ENCODE peak calls at places on chromosomes 6 and 20, in seven cellular contexts. N is H1; Q is cardiac muscle cell; X is tibial nerve; R is CD4-positive, alpha-beta memory T cell; L is stomach; Y is ovary. C is an unnamed sample.

GRCh38 chr20:5621305-5621704 is 128.9 kb upstream of the SHLD1 start:
- DNase-seq in X (no peak), L (peak), Q (no peak), R (no peak), Y (no peak), N (no peak), C (no peak)

GRCh38 chr6:91864911-91865310 is 1278.0 kb upstream of the MAP3K7 start:
- DNase-seq in X (no peak), L (no peak), N (no peak), R (no peak), Y (no peak), Q (no peak), C (no peak)

GRCh38 chr20:62893700-62894099 is 32.1 kb upstream of the TCFL5 start:
- DNase-seq in Q (no peak), L (no peak), R (no peak), Y (no peak), X (no peak), N (no peak), C (no peak)

GRCh38 chr6:109478222-109478805 is 4.7 kb downstream of the ZBTB24 start:
- DNase-seq in Q (no peak), Y (no peak), N (no peak), L (no peak), R (no peak), X (no peak), C (no peak)

GRCh38 chr6:136791296-136792065 is 796 bp downstream of the MAP3K5 start:
- DNase-seq in R (peak), N (no peak), Q (peak), X (peak), L (peak), Y (peak), C (peak)

GRCh38 chr6:80540700-80541099 is 434.2 kb downstream of the BCKDHB start:
- DNase-seq in Q (no peak), R (no peak), N (no peak), L (no peak), X (no peak), Y (no peak), C (no peak)

GRCh38 chr6:14354919-14355572 is 237.5 kb downstream of the CD83 start:
- DNase-seq in Q (no peak), Y (peak), X (peak), L (peak), N (no peak), R (no peak), C (no peak)

GRCh38 chr6:123338394-123338793 is 298.4 kb downstream of the TRDN start:
- DNase-seq in Y (no peak), X (no peak), N (no peak), Q (no peak), R (peak), L (no peak), C (no peak)

GRCh38 chr6:155782320-155782730 is 326.7 kb upstream of the NOX3 start:
- DNase-seq in N (no peak), Y (no peak), R (no peak), L (peak), X (no peak), Q (no peak), C (no peak)

GRCh38 chr6:34476462-34476861 is 10.6 kb downstream of the PACSIN1 start:
- DNase-seq in Y (no peak), N (no peak), Q (no peak), L (no peak), X (no peak), R (no peak), C (no peak)

GRCh38 chr20:50267866-50268219 is 77.2 kb downstream of the CEBPB start:
- DNase-seq in N (no peak), L (no peak), X (no peak), R (no peak), Q (no peak), Y (no peak), C (no peak)
- H3K27ac ChIP-seq in N (no peak), L (peak), X (peak), R (no peak), Q (no peak), Y (no peak), C (no peak)

GRCh38 chr20:33815671-33816070 is 4.5 kb downstream of the CHMP4B start:
- DNase-seq in Q (no peak), N (no peak), X (no peak), Y (no peak), L (no peak), R (no peak), C (no peak)
- H3K27ac ChIP-seq in Q (no peak), N (no peak), X (no peak), Y (no peak), L (no peak), R (no peak), C (no peak)

DNA sequence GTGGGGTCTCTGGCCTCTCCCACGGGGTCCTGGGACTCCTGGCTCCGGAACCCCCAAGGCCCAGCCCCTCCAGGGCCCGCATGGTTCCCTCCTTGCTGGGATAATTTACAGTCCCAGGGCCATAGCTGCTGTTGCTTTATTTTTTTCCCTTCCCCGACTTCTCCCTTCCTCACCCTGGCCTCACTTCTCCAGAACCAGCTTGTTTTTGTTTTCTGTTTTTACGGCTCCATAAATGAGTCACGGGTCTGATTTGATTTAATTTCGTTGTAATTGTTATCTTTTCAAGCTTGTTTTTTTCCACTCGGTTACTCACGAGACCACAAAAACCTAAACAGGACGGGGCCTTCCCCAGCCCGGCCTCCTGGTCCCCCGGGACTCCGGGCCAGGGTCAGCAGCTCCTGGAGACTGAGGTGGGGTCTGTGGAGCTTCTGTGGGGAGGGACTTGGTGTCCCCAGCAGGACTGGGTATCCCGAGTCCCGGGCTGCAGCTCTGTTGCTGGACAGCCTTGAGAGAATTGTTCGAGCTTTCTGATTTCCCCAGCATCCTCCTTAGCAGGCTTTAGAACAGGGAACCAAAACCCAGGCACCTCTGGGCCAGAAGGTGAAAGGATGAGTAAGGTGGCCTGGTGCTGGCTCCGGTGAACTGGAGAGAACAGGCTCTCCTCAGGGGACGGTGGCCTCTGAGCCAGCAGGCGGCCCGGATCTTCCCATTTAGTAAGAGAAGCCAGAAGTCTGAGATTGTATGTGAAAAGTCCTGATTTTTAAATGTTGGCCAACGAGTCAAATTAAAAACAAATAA is 94.9 kb downstream of the CEBPB start:
- DNase-seq in X (no peak), N (no peak), R (no peak), Q (no peak), L (no peak), Y (peak), C (no peak)
- H3K27ac ChIP-seq in X (peak), N (no peak), R (no peak), Q (no peak), L (peak), Y (peak), C (no peak)

GRCh38 chr6:47162231-47162630 is 120.1 kb upstream of the ADGRF1 start:
- DNase-seq in R (no peak), Y (no peak), Q (no peak), X (no peak), L (no peak), N (no peak), C (no peak)
- H3K27ac ChIP-seq in R (no peak), Y (no peak), Q (no peak), X (no peak), L (no peak), N (no peak), C (no peak)

GRCh38 chr20:58294497-58295455 is 14.7 kb upstream of the RAB22A start:
- DNase-seq in X (no peak), Q (peak), R (no peak), L (no peak), Y (no peak), N (no peak), C (no peak)
- H3K27ac ChIP-seq in X (no peak), Q (peak), R (no peak), L (no peak), Y (no peak), N (no peak), C (no peak)

DNA sequence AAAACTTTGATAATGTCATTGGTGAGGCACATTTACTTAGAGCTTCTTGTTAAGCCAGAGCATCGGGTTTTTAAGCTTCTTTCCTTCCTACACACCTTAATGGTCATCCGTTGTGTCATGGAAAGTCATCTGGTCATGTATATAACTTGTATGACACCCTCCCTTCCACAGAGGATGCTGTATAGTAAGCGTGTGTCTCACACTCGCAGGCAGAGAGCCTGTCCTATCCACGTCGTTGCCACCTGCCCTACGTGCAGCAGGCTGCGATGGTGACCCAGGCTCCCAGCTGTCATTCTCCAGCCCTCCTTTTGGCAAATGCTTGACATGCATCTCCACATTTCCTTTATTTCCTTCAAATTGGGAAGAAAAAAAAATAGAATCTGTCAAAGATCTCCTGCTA is 85.6 kb downstream of the MYB start:
- DNase-seq in L (no peak), R (no peak), Q (no peak), Y (no peak), X (no peak), N (peak), C (no peak)
- H3K27ac ChIP-seq in L (no peak), R (no peak), Q (no peak), Y (no peak), X (no peak), N (no peak), C (no peak)

GRCh38 chr6:49527315-49527714 is 23.2 kb upstream of the C6orf141 start:
- DNase-seq in X (no peak), Q (no peak), L (no peak), R (no peak), Y (no peak), N (no peak), C (no peak)

GRCh38 chr6:49524541-49524940 is 24.8 kb downstream of the GLYATL3 start:
- DNase-seq in N (no peak), Y (no peak), L (no peak), X (no peak), Q (no peak), R (no peak), C (no peak)

GRCh38 chr6:49528571-49528970 is 21.9 kb upstream of the C6orf141 start:
- DNase-seq in N (no peak), L (no peak), R (no peak), Q (no peak), X (no peak), Y (no peak), C (no peak)

GRCh38 chr6:49523901-49524300 is 24.2 kb downstream of the GLYATL3 start:
- DNase-seq in Q (no peak), R (no peak), X (no peak), N (no peak), L (no peak), Y (no peak), C (no peak)

GRCh38 chr6:49526598-49526997 is 23.9 kb upstream of the C6orf141 start:
- DNase-seq in R (no peak), Y (no peak), N (no peak), L (no peak), Q (no peak), X (no peak), C (no peak)
- H3K27ac ChIP-seq in R (no peak), Y (no peak), N (no peak), L (no peak), Q (no peak), X (no peak), C (no peak)

C was measured in effector memory CD4-positive, alpha-beta T cell.